ENCODE peak calls at places on chromosomes 6 and 20, in four cellular contexts. B, U, G and K are unnamed samples.

GRCh38 chr6:124158024-124158423 is 354.4 kb downstream of the NKAIN2 start:
- DNase-seq in U (no peak), G (no peak), B (peak), K (no peak)

GRCh38 chr6:26121141-26122004 is 34.1 kb downstream of the HFE start:
- DNase-seq in U (no peak), B (no peak), G (no peak), K (no peak)

GRCh38 chr20:59709636-59710035 is 105.3 kb downstream of the PHACTR3 start:
- DNase-seq in B (no peak), U (no peak), G (no peak), K (no peak)

GRCh38 chr20:37986873-37987601 is 46.2 kb downstream of the TTI1 start:
- DNase-seq in B (peak), G (no peak), U (no peak), K (no peak)

GRCh38 chr20:31803552-31804291 is 15.4 kb upstream of the MYLK2 start:
- DNase-seq in B (no peak), G (no peak), U (no peak), K (no peak)

GRCh38 chr6:36056178-36056577 is 28.6 kb downstream of the MAPK14 start:
- DNase-seq in U (no peak), G (no peak), B (no peak), K (no peak)

GRCh38 chr6:148193063-148193680 is 149.5 kb upstream of the SASH1 start:
- DNase-seq in B (peak), U (no peak), G (no peak), K (no peak)

GRCh38 chr6:26025894-26026832 is 61.1 kb upstream of the HFE start:
- DNase-seq in U (peak), B (peak), G (peak), K (peak)

GRCh38 chr6:159788757-159789376 is 535 bp downstream of the TCP1 start:
- DNase-seq in B (peak), G (peak), U (no peak), K (no peak)

GRCh38 chr20:44039147-44039546 is 124.5 kb downstream of the TOX2 start:
- DNase-seq in U (no peak), B (no peak), G (no peak), K (no peak)

GRCh38 chr6:152316024-152316423 is 321.1 kb downstream of the SYNE1 start:
- DNase-seq in G (no peak), B (no peak), U (no peak), K (no peak)

GRCh38 chr20:5448449-5449118 is 131.8 kb upstream of the PROKR2 start:
- DNase-seq in U (peak), B (peak), G (peak), K (no peak)

GRCh38 chr20:20005381-20005780 is 11.8 kb upstream of the NAA20 start:
- DNase-seq in G (no peak), U (no peak), B (no peak), K (no peak)

GRCh38 chr6:6466967-6467761 is 121.4 kb upstream of the LY86 start:
- DNase-seq in G (no peak), B (no peak), U (no peak), K (no peak)

GRCh38 chr6:53938810-53939209 is 144.0 kb downstream of the LRRC1 start:
- DNase-seq in G (no peak), U (no peak), B (no peak), K (no peak)

GRCh38 chr6:29763491-29764289 is 40.5 kb downstream of the HLA-F start:
- DNase-seq in G (no peak), B (no peak), U (no peak), K (no peak)

GRCh38 chr6:170026272-170027110 is 264.4 kb downstream of the DLL1 start:
- DNase-seq in B (peak), G (no peak), U (no peak), K (no peak)

GRCh38 chr6:106250997-106251396 is 74.6 kb downstream of the ATG5 start:
- DNase-seq in B (no peak), G (no peak), U (no peak), K (no peak)

GRCh38 chr20:59495894-59496510 is 108.3 kb upstream of the PHACTR3 start:
- DNase-seq in U (peak), G (peak), B (peak), K (no peak)

GRCh38 chr20:37986063-37986858 is 47.0 kb downstream of the TTI1 start:
- DNase-seq in B (no peak), G (no peak), U (no peak), K (no peak)

GRCh38 chr6:47475319-47475816 is 2.2 kb upstream of the CD2AP start:
- DNase-seq in G (no peak), U (no peak), B (no peak), K (no peak)

GRCh38 chr20:45173531-45173930 is 1.2 kb upstream of the PI3 start:
- DNase-seq in U (no peak), B (no peak), G (no peak), K (no peak)

GRCh38 chr20:34578521-34579147 is 20.1 kb downstream of the MAP1LC3A start:
- DNase-seq in B (no peak), G (no peak), U (no peak), K (no peak)

GRCh38 chr20:52874241-52874640 is 97.9 kb upstream of the TSHZ2 start:
- DNase-seq in U (no peak), G (no peak), B (no peak), K (no peak)

GRCh38 chr6:49799090-49799489 is 12.0 kb upstream of the PGK2 start:
- DNase-seq in G (no peak), U (no peak), B (no peak), K (no peak)

GRCh38 chr6:159691133-159691962 is 1.7 kb downstream of the SOD2 start:
- DNase-seq in G (peak), B (peak), U (no peak), K (peak)

GRCh38 chr20:17938889-17939619 is 29.5 kb downstream of the SNX5 start:
- DNase-seq in B (peak), U (peak), G (peak), K (peak)

GRCh38 chr6:12718025-12718424 is 1.5 kb downstream of the PHACTR1 start:
- DNase-seq in G (no peak), U (no peak), B (no peak), K (no peak)

GRCh38 chr6:37741757-37742400 is 44.2 kb upstream of the MDGA1 start:
- DNase-seq in U (no peak), B (peak), G (no peak), K (no peak)

GRCh38 chr6:123519191-123519510 is 117.6 kb downstream of the TRDN start:
- DNase-seq in U (no peak), B (no peak), G (no peak), K (no peak)

GRCh38 chr6:122833229-122833556 is 44.1 kb downstream of the SMPDL3A start:
- DNase-seq in U (no peak), B (peak), G (no peak), K (no peak)

GRCh38 chr6:157326979-157327378 is 3.7 kb upstream of the TMEM242 start:
- DNase-seq in G (no peak), B (no peak), U (no peak), K (no peak)

GRCh38 chr6:106411643-106412200 is 51.2 kb downstream of the CRYBG1 start:
- DNase-seq in B (no peak), U (no peak), G (no peak), K (no peak)

GRCh38 chr6:151240036-151240685 is 394 bp downstream of the AKAP12 start:
- DNase-seq in G (peak), U (no peak), B (peak), K (no peak)

GRCh38 chr20:50932881-50933280 is 1.6 kb upstream of the ADNP start:
- DNase-seq in U (no peak), B (no peak), G (no peak), K (no peak)

GRCh38 chr20:63889241-63890200 is 5.4 kb upstream of the DNAJC5 start:
- DNase-seq in B (no peak), U (no peak), G (no peak), K (no peak)

GRCh38 chr6:111874030-111874425 is 776 bp upstream of the FYN start:
- DNase-seq in U (no peak), G (peak), B (no peak), K (no peak)